ENCODE peak calls at places on chromosomes 5 and 9, in four cellular contexts. E is hepatocyte, U is HCT116, H is neuronal stem cell. W is an unnamed sample.
A peak's percentile ranks its signal among the peaks of the same experiment; 100 is the strongest.

GRCh38 chr9:92992549-92992948 is 45.2 kb downstream of the FGD3 start:
- DNase-seq in H (no peak), E (no peak), U (no peak), W (peak; percentile 66)

GRCh38 chr5:36696059-36696673 is 89.8 kb downstream of the SLC1A3 start:
- DNase-seq in U (peak; percentile 69), E (peak; percentile 78), H (no peak), W (peak; percentile 82)

GRCh38 chr9:38309324-38310195 is 82.9 kb upstream of the ALDH1B1 start:
- DNase-seq in H (no peak), E (peak; percentile 25), U (no peak), W (no peak)

GRCh38 chr9:91217388-91217787 is 144.3 kb downstream of the AUH start:
- DNase-seq in E (no peak), U (no peak), H (no peak), W (peak; percentile 22)

GRCh38 chr9:100408541-100409175 is 18.3 kb upstream of the MSANTD3 start:
- DNase-seq in E (no peak), U (no peak), H (no peak), W (no peak)

GRCh38 chr9:95497772-95498171 is 19.0 kb downstream of the PTCH1 start:
- DNase-seq in E (peak; percentile 62), U (no peak), H (no peak), W (no peak)

GRCh38 chr5:107532182-107532878 is 138.4 kb downstream of the EFNA5 start:
- DNase-seq in E (no peak), U (no peak), H (no peak), W (no peak)

GRCh38 chr5:109409061-109409843 is 522 bp downstream of the PJA2 start:
- DNase-seq in H (peak; percentile 56), E (peak; percentile 74), U (peak; percentile 22), W (peak; percentile 72)

GRCh38 chr9:4333787-4334186 is 33.9 kb upstream of the GLIS3 start:
- DNase-seq in U (no peak), H (no peak), E (no peak), W (no peak)

GRCh38 chr9:79568337-79569084 is 3.3 kb upstream of the TLE4 start:
- DNase-seq in U (no peak), E (no peak), H (no peak), W (no peak)

GRCh38 chr9:113649054-113649453 is 185.5 kb downstream of the RGS3 start:
- DNase-seq in E (peak; percentile 75), U (no peak), H (no peak), W (peak; percentile 18)

GRCh38 chr9:37919166-37919955 is 15.4 kb upstream of the SLC25A51 start:
- DNase-seq in E (no peak), U (no peak), H (no peak), W (no peak)

GRCh38 chr9:69744688-69745380 is 15.0 kb downstream of the PTAR1 start:
- DNase-seq in E (no peak), U (no peak), H (no peak), W (no peak)

GRCh38 chr9:114852050-114852594 is 46.3 kb upstream of the TNFSF15 start:
- DNase-seq in E (no peak), H (no peak), U (no peak), W (no peak)

GRCh38 chr5:175387144-175387543 is 56.8 kb downstream of the DRD1 start:
- DNase-seq in U (no peak), H (no peak), E (no peak), W (no peak)

GRCh38 chr9:35666045-35666444 is 1.1 kb upstream of the ARHGEF39 start:
- DNase-seq in E (no peak), U (no peak), H (no peak), W (no peak)

GRCh38 chr9:4258321-4259093 is 41.4 kb downstream of the GLIS3 start:
- DNase-seq in E (no peak), H (no peak), U (no peak), W (no peak)

GRCh38 chr5:141757402-141757801 is 75.4 kb upstream of the ARAP3 start:
- DNase-seq in U (peak; percentile 34), H (no peak), E (peak; percentile 40), W (peak; percentile 87)

GRCh38 chr5:1204693-1205242 is 3.4 kb downstream of the SLC6A19 start:
- DNase-seq in U (peak; percentile 6), E (peak; percentile 88), H (peak; percentile 14), W (peak; percentile 87)

GRCh38 chr5:124796495-124796894 is 50.1 kb upstream of the ZNF608 start:
- DNase-seq in U (no peak), E (no peak), H (no peak), W (no peak)

GRCh38 chr5:174872271-174872670 is 147.9 kb downstream of the MSX2 start:
- DNase-seq in U (no peak), E (peak; percentile 7), H (no peak), W (no peak)

GRCh38 chr9:95055851-95056551 is 261.5 kb downstream of the FANCC start:
- DNase-seq in H (no peak), E (no peak), U (no peak), W (no peak)

GRCh38 chr5:134512661-134512999 is 12.8 kb upstream of the JADE2 start:
- DNase-seq in H (no peak), U (no peak), E (no peak), W (peak; percentile 46)

GRCh38 chr9:89505795-89506385 is 8.0 kb upstream of the SEMA4D start:
- DNase-seq in H (no peak), E (no peak), U (no peak), W (no peak)

GRCh38 chr5:68587181-68587580 is 371.6 kb downstream of the PIK3R1 start:
- DNase-seq in E (no peak), U (no peak), H (no peak), W (no peak)

GRCh38 chr5:116137544-116138378 is 52.9 kb downstream of the COMMD10 start:
- DNase-seq in E (peak; percentile 77), U (peak; percentile 41), H (peak; percentile 51), W (peak; percentile 20)

GRCh38 chr5:77718934-77719610 is 57.1 kb downstream of the TBCA start:
- DNase-seq in U (no peak), E (no peak), H (no peak), W (no peak)

GRCh38 chr9:38126730-38127129 is 57.7 kb upstream of the SHB start:
- DNase-seq in E (no peak), U (no peak), H (no peak), W (no peak)

GRCh38 chr9:126159661-126160060 is 167.0 kb upstream of the MVB12B start:
- DNase-seq in U (no peak), H (no peak), E (no peak), W (peak; percentile 17)

GRCh38 chr9:93318441-93318840 is 133.0 kb upstream of the FAM120A start:
- DNase-seq in U (no peak), E (no peak), H (no peak), W (peak; percentile 47)

GRCh38 chr5:15966066-15966640 is 213.4 kb downstream of the MARCHF11 start:
- DNase-seq in U (no peak), H (no peak), E (no peak), W (no peak)

GRCh38 chr5:77630246-77631165 is 8.0 kb downstream of the OTP start:
- DNase-seq in H (no peak), U (peak; percentile 61), E (peak; percentile 68), W (peak; percentile 90)

GRCh38 chr5:136062563-136063274 is 33.9 kb downstream of the TGFBI start:
- DNase-seq in E (peak; percentile 77), H (no peak), U (peak; percentile 77), W (no peak)

GRCh38 chr5:125559296-125559695 is 812.9 kb upstream of the ZNF608 start:
- DNase-seq in E (peak; percentile 77), U (peak; percentile 2), H (no peak), W (no peak)

GRCh38 chr9:82890865-82891264 is 172.1 kb downstream of the RASEF start:
- DNase-seq in U (no peak), H (no peak), E (no peak), W (no peak)

GRCh38 chr9:136093331-136093986 is 1.6 kb downstream of the NACC2 start:
- DNase-seq in U (no peak), H (no peak), E (peak; percentile 57), W (peak; percentile 84)

GRCh38 chr5:132260051-132260450 is 2.6 kb downstream of the PDLIM4 start:
- DNase-seq in E (no peak), H (no peak), U (no peak), W (peak; percentile 16)

GRCh38 chr5:180389252-180390101 is 36.3 kb upstream of the GFPT2 start:
- DNase-seq in H (no peak), U (no peak), E (no peak), W (peak; percentile 68)

GRCh38 chr9:69149321-69149807 is 24.7 kb upstream of the TJP2 start:
- DNase-seq in H (no peak), E (peak; percentile 57), U (no peak), W (no peak)

DNA sequence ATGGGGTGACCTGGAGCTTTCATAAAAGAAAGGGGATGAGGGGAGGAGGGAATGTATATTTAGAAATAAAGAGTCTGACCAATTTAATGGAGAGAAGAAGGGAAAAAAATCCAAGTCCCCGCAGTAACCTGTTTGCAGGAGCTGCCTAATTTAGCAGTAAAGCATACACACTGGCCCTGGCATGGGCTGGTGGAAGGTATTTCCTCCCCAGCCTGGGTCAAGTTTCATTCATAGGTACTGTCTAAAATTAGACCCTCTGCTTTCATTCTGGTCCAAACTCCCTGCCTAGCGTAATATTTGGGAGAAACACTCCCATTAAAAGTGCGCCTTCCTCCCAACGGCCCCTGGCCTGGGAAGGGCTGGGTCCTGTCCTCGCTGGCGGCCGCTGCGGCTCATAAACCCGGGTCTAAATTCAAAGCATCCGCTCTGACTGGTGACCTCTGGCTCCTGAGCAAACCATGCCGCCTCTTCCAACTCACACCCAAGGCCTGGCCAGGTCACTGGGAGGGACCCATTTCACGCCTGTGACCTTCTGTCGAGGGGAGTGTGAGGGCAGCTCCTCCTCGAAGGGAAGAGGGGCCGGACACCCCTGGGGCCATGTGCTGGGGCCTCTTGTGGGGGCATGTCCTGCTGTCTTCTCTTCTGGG is 123.2 kb downstream of the FGF18 start:
- DNase-seq in U (no peak), E (no peak), H (no peak), W (no peak)
- H3K4me3 ChIP-seq in U (no peak overlapping the region), E (no peak overlapping the region), H (no peak overlapping the region), W (no peak overlapping the region)

DNA sequence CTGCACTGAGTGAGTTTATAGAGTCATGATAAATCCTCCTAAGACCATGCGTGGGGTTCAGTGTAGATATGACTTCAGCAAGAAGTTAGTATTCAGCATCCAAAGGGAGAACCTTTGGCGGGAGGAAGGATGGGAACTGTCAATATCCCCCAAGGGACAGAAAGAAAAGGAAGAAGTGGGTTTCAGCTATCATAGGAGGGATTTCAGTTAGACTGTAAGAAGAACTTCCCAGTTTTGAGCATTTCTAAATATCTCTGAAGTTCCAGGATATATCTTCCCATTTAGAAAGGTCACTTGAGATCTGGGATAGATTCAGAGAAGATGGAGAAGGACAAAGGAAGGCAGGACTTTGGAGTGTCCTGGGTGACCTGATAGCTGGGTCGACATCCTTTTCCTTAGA is 927 bp downstream of the KCNMB1 start:
- DNase-seq in U (no peak), H (no peak), E (no peak), W (no peak)
- H3K36me3 ChIP-seq in U (no peaks in the 10 kb centered on the region), H (no peaks in the 10 kb centered on the region), E (no peaks in the 10 kb centered on the region), W (no peaks in the 10 kb centered on the region)

GRCh38 chr9:109120204-109120789 is 550 bp upstream of the TMEM245 start:
- DNase-seq in H (no peak), U (no peak), E (no peak), W (no peak)
- H3K4me3 ChIP-seq in H (no peak overlapping the region), U (peak overlapping the region; percentile 93), E (peak overlapping the region; percentile 9), W (peak overlapping the region; percentile 19)

GRCh38 chr5:91373600-91373999 is 9.5 kb downstream of the ARRDC3 start:
- DNase-seq in E (no peak), U (no peak), H (no peak), W (no peak)
- H3K36me3 ChIP-seq in E (peaks cover 5% of the 10 kb centered on the region), U (peaks cover 92% of the 10 kb centered on the region), H (peaks cover 26% of the 10 kb centered on the region), W (peaks cover 24% of the 10 kb centered on the region)

GRCh38 chr9:96874947-96875459 is 20.7 kb upstream of the ZNF782 start:
- DNase-seq in H (no peak), E (peak; percentile 59), U (peak; percentile 51), W (no peak)
- H3K4me3 ChIP-seq in H (no peak overlapping the region), E (peak overlapping the region; percentile 46), U (peak overlapping the region; percentile 63), W (peak overlapping the region; percentile 66)

GRCh38 chr9:133641396-133641655 is 5.2 kb downstream of the DBH start:
- DNase-seq in E (no peak), H (no peak), U (no peak), W (no peak)
- H3K36me3 ChIP-seq in E (no peaks in the 10 kb centered on the region), H (no peaks in the 10 kb centered on the region), U (no peaks in the 10 kb centered on the region), W (no peaks in the 10 kb centered on the region)

W was measured in H7.